ENCODE peak calls at places on chromosomes 7 and 10, in four cellular contexts. H is transverse colon, F is heart left ventricle, M is adrenal gland. U is an unnamed sample. For H3K4me1, the result is how much of the 10 kb centered on the place peaks cover.

GRCh38 chr7:76997381-76998262 is 34.5 kb downstream of the SPDYE17 start:
- DNase-seq in H (no peak), F (no peak), M (no peak), U (no peak)

GRCh38 chr10:106557053-106557452 is 607.5 kb downstream of the SORCS1 start:
- DNase-seq in H (no peak), F (no peak), M (no peak), U (no peak)

GRCh38 chr7:13839063-13839462 is 150.4 kb downstream of the ETV1 start:
- DNase-seq in H (no peak), F (no peak), M (no peak), U (no peak)

GRCh38 chr10:33307835-33308234 is 26.6 kb downstream of the NRP1 start:
- DNase-seq in H (no peak), F (no peak), M (no peak), U (no peak)

GRCh38 chr7:95581446-95581845 is 14.9 kb downstream of the PDK4 start:
- DNase-seq in H (no peak), F (no peak), M (no peak), U (no peak)

GRCh38 chr10:87706731-87707130 is 47.1 kb downstream of the PAPSS2 start:
- DNase-seq in H (no peak), F (no peak), M (peak), U (peak)

GRCh38 chr10:50937230-50937907 is 51.9 kb upstream of the A1CF start:
- DNase-seq in H (no peak), F (no peak), M (no peak), U (no peak)

GRCh38 chr10:1679821-1680650 is 57.3 kb downstream of the ADARB2 start:
- DNase-seq in H (no peak), F (no peak), M (no peak), U (no peak)

GRCh38 chr10:69438531-69439349 is 12.5 kb upstream of the TSPAN15 start:
- DNase-seq in H (peak), F (no peak), M (no peak), U (no peak)

GRCh38 chr7:40428421-40428820 is 293.6 kb downstream of the SUGCT start:
- DNase-seq in H (no peak), F (no peak), M (no peak), U (no peak)

GRCh38 chr10:73094986-73095478 is 1.6 kb downstream of the P4HA1 start:
- DNase-seq in H (no peak), F (no peak), M (no peak), U (no peak)

GRCh38 chr7:130356760-130357611 is 12.4 kb downstream of the CPA5 start:
- DNase-seq in H (peak), F (no peak), M (peak), U (no peak)

GRCh38 chr10:60828489-60828852 is 50.2 kb downstream of the CDK1 start:
- DNase-seq in H (no peak), F (no peak), M (no peak), U (no peak)

GRCh38 chr7:82397846-82398245 is 45.7 kb downstream of the CACNA2D1 start:
- DNase-seq in H (no peak), F (no peak), M (no peak), U (no peak)

GRCh38 chr7:131893627-131894345 is 337.4 kb upstream of the PODXL start:
- DNase-seq in H (no peak), F (no peak), M (no peak), U (no peak)

GRCh38 chr10:13272164-13272571 is 27.7 kb downstream of the PHYH start:
- DNase-seq in H (peak), F (peak), M (peak), U (peak)

GRCh38 chr10:126839094-126839761 is 66.0 kb upstream of the DOCK1 start:
- DNase-seq in H (peak), F (no peak), M (no peak), U (no peak)

GRCh38 chr10:101400529-101400928 is 46.6 kb downstream of the BTRC start:
- DNase-seq in H (no peak), F (no peak), M (no peak), U (no peak)

GRCh38 chr7:108000875-108001758 is 1.8 kb downstream of the LAMB1 start:
- DNase-seq in H (peak), F (peak), M (peak), U (no peak)

GRCh38 chr7:118076564-118076963 is 107.4 kb upstream of the LSM8 start:
- DNase-seq in H (no peak), F (no peak), M (no peak), U (no peak)

GRCh38 chr7:64775289-64775688 is 18.9 kb upstream of the ZNF138 start:
- DNase-seq in H (no peak), F (no peak), M (no peak), U (no peak)

GRCh38 chr10:71045188-71045841 is 156.9 kb upstream of the PCBD1 start:
- DNase-seq in H (no peak), F (no peak), M (peak), U (peak)

GRCh38 chr10:29535778-29536459 is 98.9 kb downstream of the SVIL start:
- DNase-seq in H (no peak), F (no peak), M (no peak), U (no peak)

GRCh38 chr7:104160375-104160774 is 47.4 kb downstream of the ORC5 start:
- DNase-seq in H (no peak), F (no peak), M (no peak), U (no peak)

GRCh38 chr10:132606536-132607316 is 69.1 kb downstream of the INPP5A start:
- DNase-seq in H (no peak), F (peak), M (peak), U (no peak)

GRCh38 chr10:119020627-119020946 is 8.9 kb upstream of the NANOS1 start:
- DNase-seq in H (no peak), F (no peak), M (peak), U (no peak)

GRCh38 chr7:121547341-121548092 is 151.4 kb upstream of the FAM3C start:
- DNase-seq in H (no peak), F (no peak), M (peak), U (no peak)

GRCh38 chr10:122267849-122268737 is 3.0 kb upstream of the BTBD16 start:
- DNase-seq in H (peak), F (peak), M (peak), U (peak)

GRCh38 chr10:69376662-69377061 is 40.1 kb downstream of the TACR2 start:
- DNase-seq in H (no peak), F (no peak), M (no peak), U (no peak)

GRCh38 chr7:94133460-94133859 is 129.3 kb upstream of the BET1 start:
- DNase-seq in H (no peak), F (no peak), M (no peak), U (no peak)

GRCh38 chr10:91555455-91555854 is 77.4 kb downstream of the PPP1R3C start:
- DNase-seq in H (no peak), F (no peak), M (no peak), U (no peak)

GRCh38 chr10:91549296-91549695 is 83.6 kb downstream of the PPP1R3C start:
- DNase-seq in H (no peak), F (no peak), M (no peak), U (no peak)

GRCh38 chr10:91552260-91552659 is 80.6 kb downstream of the PPP1R3C start:
- DNase-seq in H (no peak), F (no peak), M (no peak), U (no peak)

GRCh38 chr10:91551856-91552255 is 81.0 kb downstream of the PPP1R3C start:
- DNase-seq in H (no peak), F (peak), M (peak), U (peak)

GRCh38 chr10:91552706-91553105 is 80.2 kb downstream of the PPP1R3C start:
- DNase-seq in H (no peak), F (peak), M (peak), U (peak)
- TF ChIP-seq CTCF in H (peak), F (peak), M (peak), U (peak)

GRCh38 chr7:70631732-70632131 is 500.2 kb upstream of the GALNT17 start:
- DNase-seq in H (no peak), F (no peak), M (no peak), U (no peak)
- H3K4me1 ChIP-seq in H (under half), F (under half), M (under half), U (under half)

GRCh38 chr7:133300811-133301210 is 47.9 kb downstream of the EXOC4 start:
- DNase-seq in H (no peak), F (no peak), M (no peak), U (no peak)
- TF ChIP-seq CTCF in H (no peak), F (no peak), M (no peak), U (no peak)

DNA sequence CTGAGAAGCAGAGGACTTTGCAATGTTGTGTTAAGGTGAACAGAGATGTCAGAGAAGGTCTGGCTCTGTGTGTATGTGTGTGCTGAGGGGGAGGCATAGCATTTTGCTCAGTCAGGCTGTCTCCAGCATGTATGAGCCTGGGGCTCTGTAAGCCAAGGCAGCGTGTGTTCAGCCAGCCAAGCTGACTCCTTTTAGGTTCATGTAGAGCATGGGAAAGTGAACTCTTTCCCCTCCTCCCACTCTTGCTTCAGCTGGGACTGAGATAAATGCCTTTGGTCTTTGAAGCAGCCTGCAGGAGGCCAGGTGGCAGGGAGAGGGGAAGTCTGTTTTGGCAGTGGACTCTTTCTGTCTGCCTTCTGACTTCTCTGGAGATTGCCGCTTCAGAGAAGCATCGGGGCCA is 3.8 kb downstream of the SFXN2 start:
- DNase-seq in H (no peak), F (peak), M (no peak), U (no peak)
- H3K4me1 ChIP-seq in H (under half), F (under half), M (under half), U (under half)

GRCh38 chr10:16929067-16929466 is 111.8 kb upstream of the RSU1 start:
- DNase-seq in H (no peak), F (no peak), M (no peak), U (no peak)

GRCh38 chr10:16930540-16930939 is 113.3 kb upstream of the RSU1 start:
- DNase-seq in H (no peak), F (no peak), M (no peak), U (no peak)

GRCh38 chr10:16931919-16932318 is 114.7 kb upstream of the RSU1 start:
- DNase-seq in H (no peak), F (no peak), M (no peak), U (no peak)

DNA sequence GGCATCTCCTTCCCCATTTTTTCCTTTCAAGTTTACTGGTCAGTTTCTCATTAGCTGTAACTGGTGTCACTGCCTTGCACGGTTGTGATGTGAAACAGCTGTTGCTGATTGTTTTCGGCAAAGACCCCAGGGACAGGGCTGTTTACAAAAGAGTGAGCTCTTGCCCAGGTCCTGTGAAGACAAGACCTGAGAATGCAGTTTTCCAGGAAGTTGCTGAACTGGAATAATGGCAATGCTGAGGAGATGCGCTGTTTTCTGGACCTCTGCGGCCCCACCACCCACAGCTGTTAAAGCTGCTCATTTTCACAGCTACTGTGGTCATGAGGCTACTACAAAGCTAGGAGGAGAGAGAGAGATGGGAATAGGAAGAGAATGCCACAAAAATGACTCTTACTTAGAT is 116.6 kb upstream of the RSU1 start:
- DNase-seq in H (no peak), F (no peak), M (no peak), U (no peak)
- TF ChIP-seq CTCF in H (no peak), F (no peak), M (no peak), U (no peak)

GRCh38 chr7:112021348-112022044 is 184.7 kb downstream of the DOCK4 start:
- DNase-seq in H (no peak), F (peak), M (no peak), U (no peak)

GRCh38 chr7:112023282-112023681 is 182.9 kb downstream of the DOCK4 start:
- DNase-seq in H (no peak), F (no peak), M (no peak), U (no peak)

GRCh38 chr7:112020800-112021199 is 185.4 kb downstream of the DOCK4 start:
- DNase-seq in H (no peak), F (no peak), M (no peak), U (no peak)

GRCh38 chr7:112023786-112024185 is 182.4 kb downstream of the DOCK4 start:
- DNase-seq in H (no peak), F (no peak), M (no peak), U (no peak)

GRCh38 chr7:112022128-112022527 is 184.1 kb downstream of the DOCK4 start:
- DNase-seq in H (peak), F (no peak), M (no peak), U (no peak)
- H3K4me1 ChIP-seq in H (under half), F (under half), M (under half), U (under half)

GRCh38 chr7:4479367-4480039 is 202.6 kb upstream of the FOXK1 start:
- DNase-seq in H (peak), F (no peak), M (no peak), U (no peak)
- TF ChIP-seq CTCF in H (peak), F (peak), M (peak), U (no peak)

U was measured in right lobe of liver.